ENCODE peak calls at places on chromosomes 12 and 14, in seven cellular contexts. Q, R, V, U, E, M and D are unnamed samples.

GRCh38 chr12:54431911-54432814 is 13.1 kb upstream of the ITGA5 start:
- DNase-seq in M (peak; percentile 85), R (peak; percentile 59), U (peak; percentile 79), E (no peak), V (no peak), Q (peak; percentile 90), D (peak; percentile 85)

GRCh38 chr14:47674148-47674545 is 1.3 kb downstream of the MDGA2 start:
- DNase-seq in V (no peak), M (no peak), Q (no peak), E (no peak), U (no peak), R (peak; percentile 61), D (peak; percentile 34)

GRCh38 chr12:69225251-69225910 is 14.0 kb upstream of the CPSF6 start:
- DNase-seq in V (no peak), E (no peak), U (no peak), M (no peak), R (no peak), Q (no peak), D (no peak)

GRCh38 chr14:81435578-81436295 is 35.6 kb upstream of the STON2 start:
- DNase-seq in R (peak; percentile 83), M (peak; percentile 42), U (peak; percentile 65), E (no peak), Q (peak; percentile 23), V (no peak), D (peak; percentile 57)

GRCh38 chr12:113766880-113767878 is 198.9 kb downstream of the RBM19 start:
- DNase-seq in Q (peak; percentile 36), V (no peak), R (no peak), M (no peak), E (no peak), U (no peak), D (peak; percentile 86)

GRCh38 chr14:101063121-101063520 is 159.6 kb upstream of the RTL1 start:
- DNase-seq in M (no peak), Q (no peak), V (no peak), R (no peak), U (peak; percentile 4), E (no peak), D (no peak)

GRCh38 chr12:51382173-51382572 is 9.0 kb downstream of the GALNT6 start:
- DNase-seq in Q (no peak), U (no peak), M (no peak), V (no peak), E (no peak), R (no peak), D (no peak)

GRCh38 chr14:68442828-68443460 is 349.9 kb downstream of the ZFP36L1 start:
- DNase-seq in V (no peak), Q (peak; percentile 70), E (peak; percentile 44), R (no peak), M (no peak), U (no peak), D (no peak)

DNA sequence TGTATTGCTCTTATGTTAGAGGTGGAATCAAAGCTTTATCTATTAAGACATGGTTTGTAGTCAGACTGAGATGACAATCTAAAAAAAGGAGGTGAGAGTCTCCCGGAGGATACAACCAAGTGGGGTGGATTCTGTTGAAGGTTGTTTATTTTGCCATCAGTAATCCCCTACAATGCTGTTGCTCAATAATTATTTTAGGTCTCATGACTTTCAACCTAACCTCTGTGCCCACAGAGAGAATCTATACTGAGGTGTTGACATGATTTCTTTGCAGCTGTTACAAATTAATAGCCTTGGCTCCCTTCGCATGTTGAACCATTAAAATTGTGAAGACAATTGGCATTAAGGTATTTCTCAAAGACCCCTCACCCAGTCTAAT is 28.7 kb upstream of the FOS start:
- DNase-seq in Q (peak; percentile 12), V (no peak), M (no peak), E (no peak), R (no peak), U (no peak), D (no peak)
- H3K4me1 ChIP-seq in Q (no peaks in the 10 kb centered on the region), V (peaks cover 36% of the 10 kb centered on the region), M (peaks cover 13% of the 10 kb centered on the region), E (peaks cover 13% of the 10 kb centered on the region), R (peaks cover 21% of the 10 kb centered on the region), U (peaks cover 34% of the 10 kb centered on the region), D (peaks cover 16% of the 10 kb centered on the region)

GRCh38 chr14:56797003-56797568 is 13.2 kb downstream of the OTX2 start:
- DNase-seq in R (no peak), U (no peak), Q (no peak), E (no peak), V (no peak), M (no peak), D (no peak)

GRCh38 chr14:56799327-56799645 is 11.0 kb downstream of the OTX2 start:
- DNase-seq in M (no peak), E (no peak), U (no peak), Q (no peak), V (no peak), R (no peak), D (no peak)

GRCh38 chr14:56796259-56796658 is 14.0 kb downstream of the OTX2 start:
- DNase-seq in V (no peak), M (no peak), U (no peak), R (no peak), Q (no peak), E (no peak), D (peak; percentile 41)

GRCh38 chr14:56798447-56799326 is 11.6 kb downstream of the OTX2 start:
- DNase-seq in M (no peak), V (no peak), U (no peak), Q (no peak), R (no peak), E (no peak), D (no peak)

DNA sequence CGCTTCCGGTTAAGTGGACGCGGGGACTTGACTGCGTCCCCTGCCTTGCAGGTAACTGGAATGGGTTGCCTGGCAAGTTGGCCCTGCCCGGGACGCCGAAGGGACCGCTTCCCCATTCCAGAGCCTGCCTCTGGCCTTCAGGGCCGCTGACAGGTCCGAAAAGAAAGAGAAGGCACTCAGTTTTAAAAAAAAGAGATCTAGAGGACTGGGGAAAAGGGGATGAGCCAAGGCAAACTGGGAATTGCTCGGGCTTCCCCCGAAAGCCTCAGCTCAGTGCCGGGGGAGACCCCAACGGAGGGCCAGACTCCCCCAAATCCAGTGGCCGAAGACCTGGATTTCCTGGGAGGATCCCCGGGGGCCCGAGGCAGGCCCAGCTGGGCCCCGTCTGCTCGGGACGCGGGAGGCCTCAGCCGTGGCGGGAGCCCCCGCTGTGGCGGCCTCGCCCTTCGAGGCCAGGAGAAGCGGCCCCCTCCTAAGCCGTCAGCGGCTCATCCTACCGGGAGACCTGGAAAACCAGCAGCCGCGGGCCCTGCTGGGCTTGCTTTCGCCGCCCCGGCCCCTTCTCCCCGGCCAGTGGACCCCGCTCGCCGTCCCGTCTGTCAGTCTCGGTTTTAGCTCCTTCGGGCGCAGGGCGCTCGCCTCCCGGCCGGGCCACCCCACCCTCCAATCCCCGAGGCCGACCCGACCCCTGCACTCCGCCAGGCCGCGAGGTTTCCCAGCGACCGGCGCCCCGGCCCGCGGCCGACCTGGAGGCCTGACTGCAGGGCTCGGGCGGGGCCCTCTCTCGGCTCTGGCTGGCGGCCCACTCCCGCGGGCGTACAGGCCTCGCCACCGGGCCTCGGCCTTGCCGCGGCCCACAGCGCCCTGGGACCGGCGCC is 12.5 kb downstream of the OTX2 start:
- DNase-seq in M (no peak), V (no peak), E (no peak), U (no peak), R (no peak), Q (no peak), D (no peak)
- H3K27me3 ChIP-seq in M (peaks cover 100% of the 10 kb centered on the region), V (peaks cover 21% of the 10 kb centered on the region), E (peaks cover 100% of the 10 kb centered on the region), U (peaks cover 40% of the 10 kb centered on the region), R (peaks cover 100% of the 10 kb centered on the region), Q (peaks cover 60% of the 10 kb centered on the region), D (no peaks in the 10 kb centered on the region)

DNA sequence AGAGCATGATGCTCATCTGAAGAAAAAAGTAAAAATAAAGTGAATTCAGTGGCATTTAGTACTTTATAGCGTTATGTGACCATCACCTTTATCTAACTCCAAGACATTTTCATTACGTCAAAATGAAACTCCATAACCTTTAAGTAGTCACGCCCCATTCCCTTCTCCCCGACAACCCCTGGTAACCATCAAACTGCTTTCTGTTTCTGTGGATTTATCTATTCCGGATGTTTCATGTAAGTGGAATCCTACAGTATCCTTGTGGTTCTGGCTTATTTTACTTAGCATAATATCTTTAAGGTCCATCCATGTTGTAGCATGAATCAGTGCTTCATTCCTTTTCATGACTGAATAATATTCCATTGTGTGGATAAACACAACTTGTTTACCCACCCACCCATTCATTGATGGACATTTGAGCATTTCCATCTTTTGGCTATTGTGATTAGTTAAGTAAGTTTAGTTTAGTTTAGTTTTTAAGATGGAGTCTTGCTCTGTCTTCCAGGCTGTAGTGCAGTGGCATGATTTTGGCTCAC is 18.5 kb upstream of the MAP1LC3B2 start:
- DNase-seq in E (no peak), U (no peak), R (no peak), V (no peak), M (no peak), Q (no peak), D (no peak)
- H3K4me1 ChIP-seq in E (peaks cover 60% of the 10 kb centered on the region), U (peaks cover 11% of the 10 kb centered on the region), R (no peaks in the 10 kb centered on the region), V (peaks cover 34% of the 10 kb centered on the region), M (peaks cover 20% of the 10 kb centered on the region), Q (peaks cover 2% of the 10 kb centered on the region), D (peaks cover 24% of the 10 kb centered on the region)

GRCh38 chr12:66048218-66048842 is 82.2 kb downstream of the LLPH start:
- DNase-seq in E (no peak), R (no peak), M (no peak), V (no peak), U (no peak), Q (no peak), D (no peak)
- H3K27me3 ChIP-seq in E (peaks cover 6% of the 10 kb centered on the region), R (no peaks in the 10 kb centered on the region), M (peaks cover 10% of the 10 kb centered on the region), V (no peaks in the 10 kb centered on the region), U (no peaks in the 10 kb centered on the region), Q (no peaks in the 10 kb centered on the region), D (no peaks in the 10 kb centered on the region)

DNA sequence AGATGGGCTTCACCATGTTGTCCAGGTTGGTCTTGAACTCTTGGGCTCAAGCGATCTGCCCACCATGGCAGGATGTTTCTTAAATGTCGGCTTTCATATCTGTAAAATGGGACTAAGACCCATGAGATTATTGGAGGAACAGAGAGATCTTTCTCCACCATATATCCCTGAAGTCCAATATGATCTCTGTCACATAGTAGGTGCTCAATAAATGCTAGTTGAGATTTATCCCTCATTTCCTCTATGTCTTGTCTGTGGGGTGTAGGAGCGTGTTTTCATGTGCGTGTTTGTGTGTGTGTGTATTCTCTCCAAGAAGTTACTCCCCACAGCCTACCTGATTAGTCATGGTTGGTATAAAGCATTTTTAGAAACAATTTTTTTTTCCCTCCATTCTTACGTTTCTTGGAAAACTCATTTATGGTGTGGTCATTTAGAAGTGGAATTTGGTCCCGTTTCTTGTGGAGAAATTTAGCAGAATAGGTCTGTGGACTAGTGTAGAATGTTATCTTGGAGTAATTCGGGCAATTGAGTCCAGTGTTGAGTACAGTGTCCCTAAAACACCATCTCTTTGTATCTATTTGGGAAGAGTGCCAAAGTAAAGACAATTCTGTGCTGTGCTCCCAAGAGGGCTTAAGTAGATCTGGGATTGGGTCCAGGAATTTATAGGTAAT is 4.3 kb downstream of the STRAP start:
- DNase-seq in E (no peak), V (no peak), R (no peak), U (no peak), Q (no peak), M (no peak), D (peak; percentile 66)
- H3K4me1 ChIP-seq in E (peaks cover 54% of the 10 kb centered on the region), V (no peaks in the 10 kb centered on the region), R (peaks cover 25% of the 10 kb centered on the region), U (peaks cover 44% of the 10 kb centered on the region), Q (no peaks in the 10 kb centered on the region), M (peaks cover 59% of the 10 kb centered on the region), D (peaks cover 33% of the 10 kb centered on the region)

GRCh38 chr12:117202556-117202955 is 12.3 kb upstream of the FBXO21 start:
- DNase-seq in R (no peak), V (no peak), Q (no peak), M (no peak), E (no peak), U (no peak), D (no peak)
- H3K27me3 ChIP-seq in R (no peaks in the 10 kb centered on the region), V (no peaks in the 10 kb centered on the region), Q (no peaks in the 10 kb centered on the region), M (peaks cover 50% of the 10 kb centered on the region), E (no peaks in the 10 kb centered on the region), U (no peaks in the 10 kb centered on the region), D (no peaks in the 10 kb centered on the region)